ENCODE peak calls at places on chromosomes 16 and 17, in four cellular contexts. Y is GM12878, N is HepG2, S is K562. G is an unnamed sample.

GRCh38 chr17:65817951-65818350 is 256.5 kb upstream of the AXIN2 start:
- DNase-seq in Y (no peak), N (no peak), S (no peak), G (no peak)

GRCh38 chr17:66240630-66241029 is 11.4 kb upstream of the APOH start:
- DNase-seq in Y (no peak), N (no peak), S (no peak), G (no peak)

GRCh38 chr16:102060-102855 is 24.2 kb downstream of the MPG start:
- DNase-seq in Y (no peak), N (no peak), S (no peak), G (no peak)

GRCh38 chr17:82848022-82848592 is 8.3 kb upstream of the ZNF750 start:
- DNase-seq in Y (no peak), N (peak), S (no peak), G (no peak)

GRCh38 chr17:76701471-76701967 is 9.2 kb downstream of the MXRA7 start:
- DNase-seq in Y (no peak), N (peak), S (no peak), G (no peak)

GRCh38 chr17:234163-235047 is 53.0 kb upstream of the DOC2B start:
- DNase-seq in Y (no peak), N (no peak), S (no peak), G (peak)

GRCh38 chr16:27347930-27348685 is 34.3 kb downstream of the IL4R start:
- DNase-seq in Y (no peak), N (no peak), S (no peak), G (no peak)

GRCh38 chr16:83878838-83879237 is 20.1 kb upstream of the MLYCD start:
- DNase-seq in Y (no peak), N (peak), S (peak), G (no peak)

GRCh38 chr16:66621973-66622372 is 17.5 kb downstream of the CMTM3 start:
- DNase-seq in Y (no peak), N (no peak), S (no peak), G (no peak)

GRCh38 chr17:78125138-78125913 is 3.2 kb downstream of the TMC6 start:
- DNase-seq in Y (no peak), N (no peak), S (no peak), G (no peak)

GRCh38 chr16:50024684-50025543 is at the start of gene CNEP1R1:
- DNase-seq in Y (peak), N (peak), S (peak), G (peak)
- TF ChIP-seq CBFB in Y (peak), N (peak), S (peak), G (no peak)

DNA sequence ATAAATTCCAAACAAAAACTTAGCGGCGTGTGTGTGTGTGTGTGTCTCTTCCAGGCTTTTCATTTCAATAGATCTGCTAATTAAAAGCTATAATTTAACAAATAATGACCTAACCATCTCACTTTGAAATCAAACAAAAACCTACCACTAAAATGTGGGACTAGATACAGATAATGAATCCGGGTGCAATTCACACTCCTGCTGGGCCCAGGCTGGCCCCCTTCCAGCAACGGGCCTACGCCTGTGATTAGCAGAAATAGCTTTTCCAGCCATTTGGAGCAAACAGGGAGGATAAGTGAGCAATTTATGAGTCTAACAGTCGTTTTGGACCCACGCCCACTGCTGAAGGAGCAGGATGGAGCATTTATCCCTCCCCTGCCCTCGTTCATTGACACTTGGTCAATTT is 18.0 kb upstream of the BHLHA9 start:
- DNase-seq in Y (no peak), N (no peak), S (no peak), G (no peak)
- TF ChIP-seq ETV6 in Y (no peak), N (no peak), S (no peak), G (no peak)

DNA sequence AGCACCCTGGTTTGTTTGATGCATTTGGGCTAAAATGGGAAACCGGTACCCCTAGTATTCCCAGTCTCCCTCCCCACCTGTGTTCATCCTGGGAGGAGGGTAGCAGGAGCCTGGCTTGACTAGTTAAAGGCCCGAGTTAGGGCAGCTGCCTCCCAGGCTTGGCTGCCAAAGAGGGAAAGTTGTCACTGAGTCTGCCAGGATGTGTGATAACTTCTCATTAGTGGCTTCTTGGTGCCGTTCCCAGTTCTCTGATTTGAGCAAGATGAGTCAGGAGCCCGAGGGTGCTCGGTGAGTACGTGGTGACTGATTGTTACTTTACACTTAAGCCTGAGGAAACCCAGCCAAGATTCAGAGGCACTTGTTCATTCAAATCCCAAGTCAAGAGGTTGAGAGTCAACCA is 2.5 kb downstream of the KRT32 start:
- DNase-seq in Y (no peak), N (no peak), S (no peak), G (no peak)
- TF ChIP-seq TCF7 in Y (no peak), N (no peak), S (no peak), G (no peak)

GRCh38 chr17:74733365-74734122 is 3.5 kb upstream of the RAB37 start:
- DNase-seq in Y (no peak), N (no peak), S (no peak), G (no peak)
- TF ChIP-seq CBFB in Y (no peak), N (no peak), S (no peak), G (no peak)

GRCh38 chr17:1590747-1591473 is 28.3 kb upstream of the PITPNA start:
- DNase-seq in Y (no peak), N (no peak), S (no peak), G (no peak)

GRCh38 chr17:1593630-1593931 is 31.0 kb upstream of the PITPNA start:
- DNase-seq in Y (no peak), N (no peak), S (no peak), G (no peak)

GRCh38 chr17:1590031-1590746 is 27.6 kb upstream of the PITPNA start:
- DNase-seq in Y (no peak), N (peak), S (peak), G (no peak)

GRCh38 chr17:1591474-1592090 is 29.0 kb upstream of the PITPNA start:
- DNase-seq in Y (no peak), N (no peak), S (no peak), G (no peak)

GRCh38 chr17:1592751-1593629 is 30.4 kb upstream of the PITPNA start:
- DNase-seq in Y (peak), N (peak), S (peak), G (no peak)
- TF ChIP-seq ETV6 in Y (peak), N (no peak), S (no peak), G (no peak)

GRCh38 chr16:14014284-14014625 is 56.9 kb upstream of the MRTFB start:
- DNase-seq in Y (no peak), N (no peak), S (no peak), G (no peak)

GRCh38 chr16:14011006-14011405 is 60.1 kb upstream of the MRTFB start:
- DNase-seq in Y (no peak), N (no peak), S (no peak), G (no peak)

GRCh38 chr16:14013571-14014283 is 57.4 kb upstream of the MRTFB start:
- DNase-seq in Y (no peak), N (peak), S (no peak), G (no peak)

GRCh38 chr16:14013145-14013570 is 58.0 kb upstream of the MRTFB start:
- DNase-seq in Y (no peak), N (no peak), S (no peak), G (no peak)

GRCh38 chr16:14011846-14012245 is 59.3 kb upstream of the MRTFB start:
- DNase-seq in Y (no peak), N (no peak), S (no peak), G (no peak)
- TF ChIP-seq TCF7 in Y (no peak), N (no peak), S (no peak), G (no peak)

GRCh38 chr17:61144137-61144536 is 255.5 kb upstream of the TBX2 start:
- DNase-seq in Y (no peak), N (no peak), S (no peak), G (no peak)

GRCh38 chr17:61143026-61143425 is 256.6 kb upstream of the TBX2 start:
- DNase-seq in Y (no peak), N (no peak), S (no peak), G (no peak)

GRCh38 chr17:61140386-61140785 is 259.3 kb upstream of the TBX2 start:
- DNase-seq in Y (no peak), N (no peak), S (no peak), G (no peak)

GRCh38 chr17:61135782-61136181 is 263.9 kb upstream of the TBX2 start:
- DNase-seq in Y (no peak), N (no peak), S (no peak), G (no peak)

GRCh38 chr17:61139219-61139618 is 260.4 kb upstream of the TBX2 start:
- DNase-seq in Y (peak), N (no peak), S (no peak), G (no peak)
- TF ChIP-seq CBFB in Y (peak), N (no peak), S (no peak), G (no peak)

G was measured in WTC11.